ENCODE peak calls at places on chromosomes 11 and 22, in four cellular contexts. M is IMR-90, U is tibial nerve, H is heart left ventricle. G is an unnamed sample.

GRCh38 chr11:66863428-66864125 is 6.7 kb downstream of the LRFN4 start:
- DNase-seq in M (no peak), U (no peak), H (peak; percentile 46), G (no peak)

GRCh38 chr22:25097006-25097405 is 102.7 kb upstream of the CRYBB3 start:
- DNase-seq in M (no peak), U (no peak), H (no peak), G (no peak)

GRCh38 chr11:102153082-102153481 is 42.8 kb downstream of the YAP1 start:
- DNase-seq in M (no peak), U (no peak), H (no peak), G (no peak)

GRCh38 chr11:36411202-36411640 is 98.9 kb downstream of the TRAF6 start:
- DNase-seq in M (no peak), U (no peak), H (no peak), G (no peak)

GRCh38 chr11:70415176-70415575 is 16.8 kb downstream of the CTTN start:
- DNase-seq in M (peak; percentile 96), U (peak; percentile 12), H (no peak), G (no peak)

GRCh38 chr11:26244207-26244606 is 87.7 kb upstream of the ANO3 start:
- DNase-seq in M (peak; percentile 32), U (no peak), H (no peak), G (no peak)

GRCh38 chr11:104713366-104713765 is 184.9 kb downstream of the CASP12 start:
- DNase-seq in M (peak; percentile 59), U (no peak), H (no peak), G (no peak)

GRCh38 chr11:45262900-45263299 is 23.2 kb downstream of the SYT13 start:
- DNase-seq in M (no peak), U (no peak), H (no peak), G (no peak)

GRCh38 chr11:72005347-72006260 is 6.9 kb downstream of the IL18BP start:
- DNase-seq in M (no peak), U (no peak), H (no peak), G (no peak)

GRCh38 chr11:74701351-74701750 is 29.9 kb downstream of the CHRDL2 start:
- DNase-seq in M (no peak), U (no peak), H (no peak), G (no peak)

GRCh38 chr11:62786318-62787004 is 741 bp upstream of the TMEM179B start:
- DNase-seq in M (peak; percentile 68), U (peak; percentile 76), H (peak; percentile 93), G (peak; percentile 79)

GRCh38 chr22:39913886-39914285 is 13.0 kb downstream of the GRAP2 start:
- DNase-seq in M (no peak), U (no peak), H (no peak), G (no peak)

GRCh38 chr22:45203150-45203974 is 37.3 kb downstream of the KIAA0930 start:
- DNase-seq in M (no peak), U (no peak), H (peak; percentile 64), G (no peak)

GRCh38 chr11:123187670-123188507 is 7.2 kb downstream of the CLMP start:
- DNase-seq in M (peak; percentile 63), U (no peak), H (no peak), G (no peak)

GRCh38 chr22:46761017-46761416 is 1.4 kb upstream of the TBC1D22A start:
- DNase-seq in M (no peak), U (no peak), H (no peak), G (no peak)

GRCh38 chr11:106828576-106828975 is 189.7 kb downstream of the GUCY1A2 start:
- DNase-seq in M (no peak), U (no peak), H (no peak), G (no peak)

GRCh38 chr11:106827687-106828086 is 190.6 kb downstream of the GUCY1A2 start:
- DNase-seq in M (no peak), U (no peak), H (peak; percentile 37), G (no peak)

DNA sequence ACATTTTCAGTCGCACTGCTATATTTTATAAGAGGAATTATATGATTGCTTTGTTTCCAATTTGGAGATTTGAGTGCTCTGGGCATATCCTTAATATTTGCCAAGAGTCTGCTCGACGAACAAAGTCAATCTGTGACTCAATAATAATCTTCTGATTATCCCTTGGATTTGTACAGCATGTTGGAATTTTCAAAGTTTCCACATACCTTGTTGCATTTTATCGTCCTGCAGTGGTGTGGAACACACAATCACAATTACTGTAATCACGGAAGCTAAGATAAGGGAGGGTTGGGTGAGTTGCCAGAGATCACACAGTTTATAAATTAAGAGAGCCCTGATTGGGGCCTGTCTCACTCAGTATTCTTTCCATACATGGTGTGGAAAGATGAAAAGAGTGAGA is 189.3 kb downstream of the GUCY1A2 start:
- DNase-seq in M (no peak), U (no peak), H (no peak), G (no peak)
- H3K9me3 ChIP-seq in M (no peaks in the 10 kb centered on the region), U (no peaks in the 10 kb centered on the region), H (no peaks in the 10 kb centered on the region), G (no peaks in the 10 kb centered on the region)

GRCh38 chr22:49655168-49655812 is 172.4 kb downstream of the BRD1 start:
- DNase-seq in M (no peak), U (no peak), H (peak; percentile 46), G (no peak)
- H3K9me3 ChIP-seq in M (peaks cover 31% of the 10 kb centered on the region), U (no peaks in the 10 kb centered on the region), H (no peaks in the 10 kb centered on the region), G (no peaks in the 10 kb centered on the region)

DNA sequence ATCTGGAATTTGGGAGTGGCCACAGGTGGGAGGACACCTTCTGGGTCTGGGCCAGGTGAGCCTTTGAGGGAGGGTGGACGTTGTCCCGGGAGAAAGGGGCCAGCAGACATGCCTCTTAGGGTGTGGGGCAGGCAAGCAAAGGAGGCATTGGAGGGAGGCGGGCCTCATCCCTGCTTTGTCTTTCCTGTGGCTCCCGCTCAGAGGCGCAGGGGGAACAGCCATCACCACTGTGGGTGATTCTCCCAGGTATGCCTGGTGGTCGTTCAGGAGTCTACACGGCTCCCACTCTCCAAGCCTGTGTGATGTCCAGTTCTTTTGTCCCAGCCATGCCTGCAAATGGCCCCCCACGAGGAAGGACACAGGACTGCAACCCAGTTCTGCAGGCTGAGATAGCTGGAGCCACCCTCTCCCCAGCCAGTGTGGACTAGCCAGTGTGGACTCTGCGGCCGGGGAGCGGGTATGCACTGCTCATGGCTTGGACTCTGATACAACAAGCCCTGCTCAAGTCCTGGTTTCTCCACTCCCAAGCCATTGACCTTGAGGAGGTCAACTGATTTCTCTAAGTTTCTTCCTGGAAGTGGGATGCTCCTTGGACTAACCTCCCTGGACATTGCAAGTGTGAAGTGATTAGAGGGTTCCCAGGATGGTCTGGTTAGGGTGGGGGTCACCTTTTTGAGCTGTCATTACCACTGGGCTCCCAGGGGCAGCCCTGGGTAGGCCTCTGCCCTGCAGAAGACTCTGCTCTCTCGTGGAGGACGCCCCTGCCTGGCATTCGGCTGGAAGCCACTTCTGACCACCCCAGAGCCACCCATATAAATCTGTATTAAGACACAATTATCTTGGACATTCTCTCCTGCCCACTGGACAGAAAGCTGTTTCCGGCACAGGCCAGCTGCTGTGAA is 1151.2 kb downstream of the BRD1 start:
- DNase-seq in M (no peak), U (no peak), H (peak; percentile 45), G (no peak)
- H3K9me3 ChIP-seq in M (peaks cover 58% of the 10 kb centered on the region), U (no peaks in the 10 kb centered on the region), H (no peaks in the 10 kb centered on the region), G (no peaks in the 10 kb centered on the region)

GRCh38 chr22:10741210-10741609 is 4786.8 kb upstream of the OR11H1 start:
- DNase-seq in M (no peak), U (no peak), H (peak; percentile 78), G (no peak)
- H3K9me3 ChIP-seq in M (peaks cover 25% of the 10 kb centered on the region), U (no peaks in the 10 kb centered on the region), H (no peaks in the 10 kb centered on the region), G (no peaks in the 10 kb centered on the region)

GRCh38 chr22:10727393-10727792 is 4800.6 kb upstream of the OR11H1 start:
- DNase-seq in M (no peak), U (no peak), H (no peak), G (no peak)
- H3K9me3 ChIP-seq in M (peaks cover 39% of the 10 kb centered on the region), U (peaks cover 17% of the 10 kb centered on the region), H (no peaks in the 10 kb centered on the region), G (peaks cover 36% of the 10 kb centered on the region)

DNA sequence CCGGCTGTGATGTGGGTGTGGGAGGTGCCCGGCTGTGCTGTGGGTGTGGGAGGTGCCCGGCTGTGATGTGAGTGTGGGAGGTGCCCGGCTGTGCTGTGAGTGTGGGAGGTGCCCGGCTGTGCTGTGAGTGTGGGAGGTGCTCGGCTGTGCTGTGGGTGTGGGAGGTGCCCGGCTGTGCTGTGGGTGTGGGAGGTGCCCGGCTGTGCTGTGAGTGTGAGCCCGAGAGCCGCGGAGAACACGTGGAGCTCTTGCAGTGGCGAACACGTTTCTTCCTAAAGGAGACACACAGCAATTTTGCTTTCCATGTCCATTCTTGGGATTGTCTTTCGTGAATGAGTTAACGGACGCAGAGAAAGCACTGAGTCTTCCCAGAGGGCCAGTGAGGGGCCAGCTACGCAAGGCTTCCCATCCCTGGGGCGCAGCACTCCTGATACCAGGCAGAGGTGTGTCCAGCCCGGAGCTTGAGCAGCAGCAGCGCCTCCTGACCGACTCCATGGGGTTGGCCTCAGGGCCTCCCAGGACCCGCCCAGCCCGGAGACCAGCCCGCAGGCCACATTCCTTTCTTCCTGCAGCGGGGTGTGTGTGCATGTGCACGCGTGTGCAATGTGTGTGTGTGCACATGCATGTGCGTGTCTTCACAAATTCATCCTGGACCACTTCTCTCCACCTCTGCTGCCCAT is 245.0 kb upstream of the B3GAT1 start:
- DNase-seq in M (no peak), U (no peak), H (no peak), G (no peak)
- H3K9me3 ChIP-seq in M (peaks cover 35% of the 10 kb centered on the region), U (no peaks in the 10 kb centered on the region), H (no peaks in the 10 kb centered on the region), G (no peaks in the 10 kb centered on the region)

GRCh38 chr22:49046000-49046545 is 781.6 kb downstream of the BRD1 start:
- DNase-seq in M (no peak), U (no peak), H (no peak), G (no peak)
- H3K9me3 ChIP-seq in M (peaks cover 59% of the 10 kb centered on the region), U (no peaks in the 10 kb centered on the region), H (no peaks in the 10 kb centered on the region), G (no peaks in the 10 kb centered on the region)

GRCh38 chr11:6583584-6583983 is 19.8 kb downstream of the RRP8 start:
- DNase-seq in M (no peak), U (no peak), H (no peak), G (no peak)
- H3K9me3 ChIP-seq in M (peaks cover 2% of the 10 kb centered on the region), U (peaks cover 17% of the 10 kb centered on the region), H (no peaks in the 10 kb centered on the region), G (no peaks in the 10 kb centered on the region)

G was measured in T-helper 17 cell.